ENCODE peak calls at places on chromosomes 13 and 19, in eight cellular contexts. One of them, this sample, is unnamed.
A peak's percentile ranks its signal among the peaks of the same experiment; 100 is the strongest.

GRCh38 chr13:31947105-31947504 is 84.5 kb upstream of the FRY start:
- DNase-seq in neuronal stem cell: no peak
- DNase-seq in Peyer's patch: no peak
- DNase-seq in AG20443: no peak
- DNase-seq in AG09319: no peak
- DNase-seq in HEK293T: no peak
- DNase-seq in GF-D8: no peak
- DNase-seq in effector memory CD8-positive, alpha-beta T cell: no peak
- DNase-seq in this sample: no peak

GRCh38 chr13:30569901-30570576 is 47.7 kb upstream of the USPL1 start:
- DNase-seq in effector memory CD8-positive, alpha-beta T cell: no peak
- DNase-seq in neuronal stem cell: no peak
- DNase-seq in HEK293T: no peak
- DNase-seq in Peyer's patch: no peak
- DNase-seq in AG09319: peak; percentile 80
- DNase-seq in AG20443: peak; percentile 85
- DNase-seq in GF-D8: no peak
- DNase-seq in this sample: no peak

GRCh38 chr19:48006762-48007161 is 12.3 kb downstream of the ELSPBP1 start:
- DNase-seq in GF-D8: no peak
- DNase-seq in Peyer's patch: no peak
- DNase-seq in AG20443: no peak
- DNase-seq in HEK293T: peak; percentile 23
- DNase-seq in AG09319: no peak
- DNase-seq in neuronal stem cell: no peak
- DNase-seq in effector memory CD8-positive, alpha-beta T cell: no peak
- DNase-seq in this sample: no peak

GRCh38 chr19:38759590-38760003 is 13.7 kb downstream of the LGALS7 start:
- DNase-seq in AG20443: no peak
- DNase-seq in Peyer's patch: no peak
- DNase-seq in HEK293T: no peak
- DNase-seq in neuronal stem cell: no peak
- DNase-seq in effector memory CD8-positive, alpha-beta T cell: no peak
- DNase-seq in AG09319: no peak
- DNase-seq in GF-D8: no peak
- DNase-seq in this sample: no peak

GRCh38 chr19:18710986-18711751 is 27.7 kb downstream of the CRTC1 start:
- DNase-seq in neuronal stem cell: no peak
- DNase-seq in effector memory CD8-positive, alpha-beta T cell: no peak
- DNase-seq in GF-D8: no peak
- DNase-seq in Peyer's patch: peak; percentile 43
- DNase-seq in AG09319: peak; percentile 34
- DNase-seq in HEK293T: no peak
- DNase-seq in AG20443: peak; percentile 57
- DNase-seq in this sample: no peak

GRCh38 chr13:101569807-101570206 is 117.3 kb downstream of the ITGBL1 start:
- DNase-seq in Peyer's patch: no peak
- DNase-seq in GF-D8: no peak
- DNase-seq in AG20443: no peak
- DNase-seq in AG09319: no peak
- DNase-seq in neuronal stem cell: no peak
- DNase-seq in effector memory CD8-positive, alpha-beta T cell: no peak
- DNase-seq in HEK293T: no peak
- DNase-seq in this sample: no peak

GRCh38 chr13:102018716-102019115 is 383.1 kb downstream of the FGF14 start:
- DNase-seq in AG20443: no peak
- DNase-seq in HEK293T: no peak
- DNase-seq in neuronal stem cell: no peak
- DNase-seq in Peyer's patch: no peak
- DNase-seq in AG09319: no peak
- DNase-seq in effector memory CD8-positive, alpha-beta T cell: no peak
- DNase-seq in GF-D8: no peak
- DNase-seq in this sample: no peak

GRCh38 chr19:48470281-48470680 is 1.1 kb downstream of the CYTH2 start:
- DNase-seq in AG20443: no peak
- DNase-seq in AG09319: no peak
- DNase-seq in Peyer's patch: no peak
- DNase-seq in neuronal stem cell: no peak
- DNase-seq in HEK293T: no peak
- DNase-seq in effector memory CD8-positive, alpha-beta T cell: no peak
- DNase-seq in GF-D8: no peak
- DNase-seq in this sample: no peak

GRCh38 chr19:896999-897398 is 3.7 kb downstream of the RNU6-9 start:
- DNase-seq in GF-D8: no peak
- DNase-seq in AG20443: no peak
- DNase-seq in neuronal stem cell: no peak
- DNase-seq in Peyer's patch: no peak
- DNase-seq in AG09319: no peak
- DNase-seq in HEK293T: no peak
- DNase-seq in effector memory CD8-positive, alpha-beta T cell: no peak
- DNase-seq in this sample: no peak

GRCh38 chr13:99774644-99775043 is 196.9 kb downstream of the ZIC5 start:
- DNase-seq in effector memory CD8-positive, alpha-beta T cell: no peak
- DNase-seq in Peyer's patch: no peak
- DNase-seq in GF-D8: no peak
- DNase-seq in HEK293T: no peak
- DNase-seq in neuronal stem cell: no peak
- DNase-seq in AG20443: no peak
- DNase-seq in AG09319: no peak
- DNase-seq in this sample: no peak

GRCh38 chr13:26502826-26503225 is 54.7 kb upstream of the WASF3 start:
- DNase-seq in neuronal stem cell: no peak
- DNase-seq in effector memory CD8-positive, alpha-beta T cell: no peak
- DNase-seq in HEK293T: peak; percentile 42
- DNase-seq in AG20443: peak; percentile 86
- DNase-seq in GF-D8: no peak
- DNase-seq in Peyer's patch: no peak
- DNase-seq in AG09319: no peak
- DNase-seq in this sample: no peak

GRCh38 chr19:56885173-56885679 is 44.7 kb upstream of the PEG3 start:
- DNase-seq in AG09319: no peak
- DNase-seq in HEK293T: no peak
- DNase-seq in neuronal stem cell: no peak
- DNase-seq in effector memory CD8-positive, alpha-beta T cell: no peak
- DNase-seq in AG20443: no peak
- DNase-seq in Peyer's patch: no peak
- DNase-seq in GF-D8: no peak
- DNase-seq in this sample: no peak

GRCh38 chr19:3555653-3556422 is 1.5 kb downstream of the MFSD12 start:
- DNase-seq in Peyer's patch: no peak
- DNase-seq in GF-D8: no peak
- DNase-seq in HEK293T: no peak
- DNase-seq in AG09319: no peak
- DNase-seq in neuronal stem cell: no peak
- DNase-seq in AG20443: no peak
- DNase-seq in effector memory CD8-positive, alpha-beta T cell: no peak
- DNase-seq in this sample: no peak

GRCh38 chr19:2054763-2055162 is 3.7 kb upstream of the MKNK2 start:
- DNase-seq in neuronal stem cell: no peak
- DNase-seq in effector memory CD8-positive, alpha-beta T cell: no peak
- DNase-seq in AG20443: no peak
- DNase-seq in AG09319: no peak
- DNase-seq in GF-D8: no peak
- DNase-seq in HEK293T: no peak
- DNase-seq in Peyer's patch: peak; percentile 79
- DNase-seq in this sample: no peak

GRCh38 chr13:77521595-77522367 is 13.7 kb upstream of the SCEL start:
- DNase-seq in AG20443: peak; percentile 14
- DNase-seq in neuronal stem cell: no peak
- DNase-seq in effector memory CD8-positive, alpha-beta T cell: no peak
- DNase-seq in AG09319: no peak
- DNase-seq in GF-D8: no peak
- DNase-seq in HEK293T: no peak
- DNase-seq in Peyer's patch: no peak
- DNase-seq in this sample: no peak

GRCh38 chr19:2063824-2064223 is 12.8 kb upstream of the MKNK2 start:
- DNase-seq in effector memory CD8-positive, alpha-beta T cell: no peak
- DNase-seq in AG20443: no peak
- DNase-seq in HEK293T: no peak
- DNase-seq in AG09319: no peak
- DNase-seq in neuronal stem cell: no peak
- DNase-seq in Peyer's patch: no peak
- DNase-seq in GF-D8: no peak
- DNase-seq in this sample: no peak

GRCh38 chr19:15129856-15130580 is 22.8 kb downstream of the SYDE1 start:
- DNase-seq in HEK293T: no peak
- DNase-seq in GF-D8: no peak
- DNase-seq in neuronal stem cell: no peak
- DNase-seq in Peyer's patch: no peak
- DNase-seq in AG20443: no peak
- DNase-seq in effector memory CD8-positive, alpha-beta T cell: no peak
- DNase-seq in AG09319: no peak
- DNase-seq in this sample: no peak

GRCh38 chr19:3098515-3099346 is 4.6 kb downstream of the GNA11 start:
- DNase-seq in HEK293T: no peak
- DNase-seq in Peyer's patch: peak; percentile 80
- DNase-seq in neuronal stem cell: no peak
- DNase-seq in effector memory CD8-positive, alpha-beta T cell: no peak
- DNase-seq in AG20443: peak; percentile 67
- DNase-seq in AG09319: no peak
- DNase-seq in GF-D8: no peak
- DNase-seq in this sample: no peak

GRCh38 chr13:77979721-77980377 is 61.2 kb upstream of the EDNRB start:
- DNase-seq in HEK293T: no peak
- DNase-seq in AG09319: no peak
- DNase-seq in effector memory CD8-positive, alpha-beta T cell: no peak
- DNase-seq in GF-D8: no peak
- DNase-seq in AG20443: no peak
- DNase-seq in Peyer's patch: no peak
- DNase-seq in neuronal stem cell: no peak
- DNase-seq in this sample: no peak

GRCh38 chr19:15663245-15663644 is 9.6 kb upstream of the CYP4F12 start:
- DNase-seq in Peyer's patch: no peak
- DNase-seq in AG09319: no peak
- DNase-seq in neuronal stem cell: no peak
- DNase-seq in HEK293T: no peak
- DNase-seq in GF-D8: no peak
- DNase-seq in effector memory CD8-positive, alpha-beta T cell: no peak
- DNase-seq in AG20443: no peak
- DNase-seq in this sample: no peak

GRCh38 chr19:16928351-16928750 is 39.6 kb downstream of the F2RL3 start:
- DNase-seq in Peyer's patch: no peak
- DNase-seq in GF-D8: no peak
- DNase-seq in HEK293T: no peak
- DNase-seq in neuronal stem cell: no peak
- DNase-seq in AG09319: no peak
- DNase-seq in AG20443: no peak
- DNase-seq in effector memory CD8-positive, alpha-beta T cell: no peak
- DNase-seq in this sample: no peak

GRCh38 chr19:35024095-35024494 is 6.2 kb upstream of the SCN1B start:
- DNase-seq in neuronal stem cell: no peak
- DNase-seq in AG20443: no peak
- DNase-seq in AG09319: no peak
- DNase-seq in GF-D8: no peak
- DNase-seq in Peyer's patch: no peak
- DNase-seq in effector memory CD8-positive, alpha-beta T cell: no peak
- DNase-seq in HEK293T: no peak
- DNase-seq in this sample: no peak

GRCh38 chr19:29805026-29805925 is 6.5 kb upstream of the CCNE1 start:
- DNase-seq in HEK293T: no peak
- DNase-seq in effector memory CD8-positive, alpha-beta T cell: no peak
- DNase-seq in GF-D8: no peak
- DNase-seq in AG09319: no peak
- DNase-seq in Peyer's patch: no peak
- DNase-seq in neuronal stem cell: no peak
- DNase-seq in AG20443: peak; percentile 65
- DNase-seq in this sample: no peak

GRCh38 chr13:47175172-47175806 is 278.4 kb upstream of the HTR2A start:
- DNase-seq in GF-D8: no peak
- DNase-seq in effector memory CD8-positive, alpha-beta T cell: no peak
- DNase-seq in AG09319: peak; percentile 40
- DNase-seq in AG20443: peak; percentile 47
- DNase-seq in Peyer's patch: no peak
- DNase-seq in neuronal stem cell: no peak
- DNase-seq in HEK293T: no peak
- DNase-seq in this sample: no peak

GRCh38 chr19:57748029-57748428 is 1.4 kb downstream of the ZNF776 start:
- DNase-seq in GF-D8: no peak
- DNase-seq in HEK293T: no peak
- DNase-seq in neuronal stem cell: no peak
- DNase-seq in AG09319: no peak
- DNase-seq in effector memory CD8-positive, alpha-beta T cell: no peak
- DNase-seq in AG20443: no peak
- DNase-seq in Peyer's patch: no peak
- DNase-seq in this sample: no peak

GRCh38 chr13:77859450-77859849 is 59.2 kb downstream of the EDNRB start:
- DNase-seq in Peyer's patch: no peak
- DNase-seq in HEK293T: no peak
- DNase-seq in AG20443: peak; percentile 24
- DNase-seq in effector memory CD8-positive, alpha-beta T cell: no peak
- DNase-seq in GF-D8: no peak
- DNase-seq in AG09319: peak; percentile 93
- DNase-seq in neuronal stem cell: no peak
- DNase-seq in this sample: no peak

GRCh38 chr19:48484931-48485612 is 15.9 kb downstream of the CYTH2 start:
- DNase-seq in AG09319: no peak
- DNase-seq in neuronal stem cell: no peak
- DNase-seq in HEK293T: no peak
- DNase-seq in GF-D8: no peak
- DNase-seq in effector memory CD8-positive, alpha-beta T cell: no peak
- DNase-seq in AG20443: no peak
- DNase-seq in Peyer's patch: no peak
- DNase-seq in this sample: no peak

GRCh38 chr19:4361152-4362037 is 18.0 kb downstream of the MPND start:
- DNase-seq in effector memory CD8-positive, alpha-beta T cell: no peak
- DNase-seq in GF-D8: no peak
- DNase-seq in neuronal stem cell: no peak
- DNase-seq in HEK293T: no peak
- DNase-seq in Peyer's patch: peak; percentile 50
- DNase-seq in AG20443: no peak
- DNase-seq in AG09319: no peak
- DNase-seq in this sample: no peak

GRCh38 chr13:30752201-30752797 is 17.0 kb downstream of the ALOX5AP start:
- DNase-seq in AG20443: peak; percentile 17
- DNase-seq in GF-D8: no peak
- DNase-seq in effector memory CD8-positive, alpha-beta T cell: no peak
- DNase-seq in HEK293T: no peak
- DNase-seq in Peyer's patch: no peak
- DNase-seq in AG09319: no peak
- DNase-seq in neuronal stem cell: no peak
- DNase-seq in this sample: no peak

GRCh38 chr13:73602295-73602694 is 531.9 kb downstream of the KLF12 start:
- DNase-seq in neuronal stem cell: no peak
- DNase-seq in Peyer's patch: no peak
- DNase-seq in GF-D8: no peak
- DNase-seq in AG20443: no peak
- DNase-seq in effector memory CD8-positive, alpha-beta T cell: no peak
- DNase-seq in HEK293T: no peak
- DNase-seq in AG09319: no peak
- DNase-seq in this sample: no peak

GRCh38 chr19:40225440-40226305 is 816 bp downstream of the CCNP start:
- DNase-seq in GF-D8: no peak
- DNase-seq in HEK293T: no peak
- DNase-seq in neuronal stem cell: no peak
- DNase-seq in effector memory CD8-positive, alpha-beta T cell: no peak
- DNase-seq in Peyer's patch: no peak
- DNase-seq in AG09319: no peak
- DNase-seq in AG20443: peak; percentile 56
- DNase-seq in this sample: no peak

GRCh38 chr19:35487821-35488220 is 2.4 kb downstream of the KRTDAP start:
- DNase-seq in HEK293T: no peak
- DNase-seq in AG09319: no peak
- DNase-seq in neuronal stem cell: no peak
- DNase-seq in GF-D8: no peak
- DNase-seq in effector memory CD8-positive, alpha-beta T cell: no peak
- DNase-seq in AG20443: no peak
- DNase-seq in Peyer's patch: no peak
- DNase-seq in this sample: no peak

GRCh38 chr19:41795031-41795461 is 1.3 kb upstream of the CEACAM3 start:
- DNase-seq in effector memory CD8-positive, alpha-beta T cell: peak; percentile 59
- DNase-seq in Peyer's patch: no peak
- DNase-seq in AG20443: no peak
- DNase-seq in HEK293T: peak; percentile 27
- DNase-seq in neuronal stem cell: peak; percentile 30
- DNase-seq in GF-D8: no peak
- DNase-seq in AG09319: no peak
- DNase-seq in this sample: peak; percentile 14

GRCh38 chr19:32676186-32676894 is 692 bp downstream of the RGS9BP start:
- DNase-seq in neuronal stem cell: peak; percentile 15
- DNase-seq in HEK293T: no peak
- DNase-seq in AG09319: no peak
- DNase-seq in AG20443: no peak
- DNase-seq in Peyer's patch: peak; percentile 67
- DNase-seq in GF-D8: no peak
- DNase-seq in effector memory CD8-positive, alpha-beta T cell: peak; percentile 18
- DNase-seq in this sample: no peak

This sample was measured in KG1.